ENCODE peak calls at places on chromosomes 13 and 19, in seven cellular contexts. H is astrocyte of the hippocampus; C is Caki2; Z is NCI-H1105; S is activated CD8-positive, alpha-beta memory T cell treated with anti-CD3 and anti-CD28 coated beads, Interleukin-2, amount 10 ng/mL, durations not matched to agents 7 days and 5 days; G is CD4-positive, alpha-beta T cell; V is iris pigment epithelial cell. M is an unnamed sample.

GRCh38 chr13:50650936-50651638 is 192.4 kb downstream of the DLEU7 start:
- DNase-seq in Z (no peak), V (peak), S (no peak), H (no peak), C (no peak), G (no peak), M (no peak)

GRCh38 chr19:1123381-1123780 is 19.6 kb downstream of the GPX4 start:
- DNase-seq in V (no peak), Z (no peak), S (no peak), H (no peak), G (no peak), C (no peak), M (no peak)

GRCh38 chr13:108036411-108036810 is 178.9 kb downstream of the LIG4 start:
- DNase-seq in S (no peak), Z (no peak), G (no peak), V (no peak), C (no peak), H (no peak), M (no peak)

GRCh38 chr19:17209126-17210036 is 5.8 kb upstream of the USE1 start:
- DNase-seq in V (peak), Z (no peak), G (no peak), H (peak), C (peak), S (peak), M (no peak)

GRCh38 chr13:112955271-112955937 is 13.6 kb upstream of the MCF2L start:
- DNase-seq in Z (no peak), H (no peak), S (no peak), C (no peak), G (no peak), V (no peak), M (no peak)

GRCh38 chr19:3945838-3946237 is 13.0 kb downstream of the NMRK2 start:
- DNase-seq in C (no peak), G (no peak), Z (no peak), V (peak), H (no peak), S (no peak), M (no peak)

GRCh38 chr13:44003481-44003880 is 123.8 kb downstream of the LACC1 start:
- DNase-seq in H (no peak), S (no peak), C (no peak), G (no peak), Z (no peak), V (no peak), M (no peak)

GRCh38 chr13:26987614-26988013 is 184.0 kb downstream of the USP12 start:
- DNase-seq in G (no peak), Z (no peak), S (no peak), V (no peak), H (no peak), C (peak), M (no peak)

GRCh38 chr19:12774588-12775555 is at the start of gene HOOK2:
- DNase-seq in S (peak), V (no peak), Z (peak), H (no peak), G (no peak), C (peak), M (peak)

GRCh38 chr13:33953781-33954180 is 135.8 kb downstream of the RFC3 start:
- DNase-seq in Z (no peak), S (no peak), V (peak), H (peak), G (no peak), C (no peak), M (no peak)

GRCh38 chr19:35213678-35214632 is 14.6 kb downstream of the FAM187B start:
- DNase-seq in S (peak), C (peak), G (peak), Z (peak), V (peak), H (peak), M (peak)

GRCh38 chr19:2356036-2356646 is 3.9 kb upstream of the TMPRSS9 start:
- DNase-seq in Z (no peak), H (no peak), V (no peak), G (no peak), S (no peak), C (no peak), M (no peak)

GRCh38 chr19:34325961-34326360 is 39.0 kb upstream of the GPI start:
- DNase-seq in S (no peak), G (no peak), C (no peak), V (no peak), Z (no peak), H (no peak), M (no peak)

GRCh38 chr13:78121001-78121400 is 202.4 kb upstream of the EDNRB start:
- DNase-seq in G (no peak), V (no peak), H (no peak), Z (no peak), C (no peak), S (no peak), M (no peak)

GRCh38 chr19:47663911-47664771 is 49.1 kb upstream of the EHD2 start:
- DNase-seq in H (peak), V (peak), S (no peak), Z (no peak), C (no peak), G (no peak), M (peak)

GRCh38 chr19:1745589-1746031 is 7.7 kb upstream of the ONECUT3 start:
- DNase-seq in Z (no peak), C (peak), S (no peak), V (no peak), H (no peak), G (no peak), M (no peak)

GRCh38 chr13:49265822-49266221 is 18.1 kb downstream of the CDADC1 start:
- DNase-seq in H (peak), G (no peak), Z (no peak), S (no peak), C (no peak), V (peak), M (no peak)

GRCh38 chr19:41872384-41872774 is 4.7 kb upstream of the CD79A start:
- DNase-seq in G (no peak), V (no peak), H (peak), S (no peak), C (peak), Z (no peak), M (no peak)

GRCh38 chr19:18425515-18426415 is 6.6 kb downstream of the SSBP4 start:
- DNase-seq in Z (no peak), C (no peak), G (no peak), S (no peak), H (peak), V (peak), M (no peak)

GRCh38 chr19:31676271-31677004 is 327.2 kb upstream of the TSHZ3 start:
- DNase-seq in H (no peak), V (no peak), S (no peak), G (no peak), C (peak), Z (peak), M (no peak)

GRCh38 chr13:100525453-100526298 is 62.9 kb downstream of the GGACT start:
- DNase-seq in H (no peak), V (no peak), S (no peak), C (no peak), Z (no peak), G (no peak), M (peak)

GRCh38 chr19:13623686-13624405 is 117.6 kb upstream of the CACNA1A start:
- DNase-seq in V (no peak), H (no peak), Z (peak), G (no peak), C (no peak), S (no peak), M (no peak)

GRCh38 chr19:55580628-55581144 is at the start of gene ZNF579:
- DNase-seq in C (peak), V (peak), G (peak), S (peak), Z (peak), H (peak), M (peak)

GRCh38 chr19:40147693-40148347 is 43.4 kb upstream of the MAP3K10 start:
- DNase-seq in C (no peak), Z (no peak), G (no peak), H (peak), S (peak), V (peak), M (peak)

GRCh38 chr13:71540098-71540497 is 326.9 kb downstream of the DACH1 start:
- DNase-seq in C (no peak), G (no peak), Z (no peak), S (no peak), H (no peak), V (no peak), M (no peak)

GRCh38 chr19:43675269-43675879 is 5.4 kb upstream of the PLAUR start:
- DNase-seq in Z (no peak), H (peak), C (peak), S (no peak), G (no peak), V (peak), M (no peak)

M was measured in left lobe of liver.